ENCODE peak calls at places on chromosomes 11 and 22, in seven cellular contexts. One of them, this sample, is unnamed.

GRCh38 chr22:27461470-27461869 is 340.1 kb downstream of the MN1 start:
- DNase-seq in NCI-H510A: no peak
- DNase-seq in thyroid gland: peak; percentile 3
- DNase-seq in stimulated activated CD4-positive, alpha-beta T cell treated with anti-CD3 and anti-CD28 coated beads, TNF-alpha, amount 100 ng/mL, for 48 hours: no peak
- DNase-seq in mucosa of gallbladder: no peak
- DNase-seq in activated CD8-positive, alpha-beta T cell treated with anti-CD3 and anti-CD28 coated beads for 36 hours: no peak
- DNase-seq in natural killer cell treated with Interleukin-12 subunit alpha and Interleukin-12 subunit beta and Interleukin-15 and Interleukin-18, amount 100 ng/mL, for 72 hours: no peak
- DNase-seq in this sample: no peak

GRCh38 chr11:127274328-127274676 is 273.7 kb upstream of the KIRREL3 start:
- DNase-seq in NCI-H510A: no peak
- DNase-seq in thyroid gland: no peak
- DNase-seq in stimulated activated CD4-positive, alpha-beta T cell treated with anti-CD3 and anti-CD28 coated beads, TNF-alpha, amount 100 ng/mL, for 48 hours: no peak
- DNase-seq in mucosa of gallbladder: peak; percentile 47
- DNase-seq in activated CD8-positive, alpha-beta T cell treated with anti-CD3 and anti-CD28 coated beads for 36 hours: no peak
- DNase-seq in natural killer cell treated with Interleukin-12 subunit alpha and Interleukin-12 subunit beta and Interleukin-15 and Interleukin-18, amount 100 ng/mL, for 72 hours: no peak
- DNase-seq in this sample: no peak

GRCh38 chr11:77322926-77323590 is 21.6 kb upstream of the GDPD4 start:
- DNase-seq in NCI-H510A: no peak
- DNase-seq in thyroid gland: peak; percentile 12
- DNase-seq in stimulated activated CD4-positive, alpha-beta T cell treated with anti-CD3 and anti-CD28 coated beads, TNF-alpha, amount 100 ng/mL, for 48 hours: no peak
- DNase-seq in mucosa of gallbladder: no peak
- DNase-seq in activated CD8-positive, alpha-beta T cell treated with anti-CD3 and anti-CD28 coated beads for 36 hours: no peak
- DNase-seq in natural killer cell treated with Interleukin-12 subunit alpha and Interleukin-12 subunit beta and Interleukin-15 and Interleukin-18, amount 100 ng/mL, for 72 hours: no peak
- DNase-seq in this sample: no peak

GRCh38 chr22:37077802-37078448 is 26.4 kb downstream of the KCTD17 start:
- DNase-seq in NCI-H510A: no peak
- DNase-seq in thyroid gland: peak; percentile 63
- DNase-seq in stimulated activated CD4-positive, alpha-beta T cell treated with anti-CD3 and anti-CD28 coated beads, TNF-alpha, amount 100 ng/mL, for 48 hours: peak; percentile 87
- DNase-seq in mucosa of gallbladder: peak; percentile 63
- DNase-seq in activated CD8-positive, alpha-beta T cell treated with anti-CD3 and anti-CD28 coated beads for 36 hours: peak; percentile 90
- DNase-seq in natural killer cell treated with Interleukin-12 subunit alpha and Interleukin-12 subunit beta and Interleukin-15 and Interleukin-18, amount 100 ng/mL, for 72 hours: peak; percentile 83
- DNase-seq in this sample: peak; percentile 29

GRCh38 chr22:37253164-37253660 is 9.1 kb upstream of the RAC2 start:
- DNase-seq in NCI-H510A: no peak
- DNase-seq in thyroid gland: no peak
- DNase-seq in stimulated activated CD4-positive, alpha-beta T cell treated with anti-CD3 and anti-CD28 coated beads, TNF-alpha, amount 100 ng/mL, for 48 hours: no peak
- DNase-seq in mucosa of gallbladder: no peak
- DNase-seq in activated CD8-positive, alpha-beta T cell treated with anti-CD3 and anti-CD28 coated beads for 36 hours: no peak
- DNase-seq in natural killer cell treated with Interleukin-12 subunit alpha and Interleukin-12 subunit beta and Interleukin-15 and Interleukin-18, amount 100 ng/mL, for 72 hours: no peak
- DNase-seq in this sample: no peak

GRCh38 chr11:24196733-24197132 is 300.1 kb upstream of the LUZP2 start:
- DNase-seq in NCI-H510A: no peak
- DNase-seq in thyroid gland: no peak
- DNase-seq in stimulated activated CD4-positive, alpha-beta T cell treated with anti-CD3 and anti-CD28 coated beads, TNF-alpha, amount 100 ng/mL, for 48 hours: no peak
- DNase-seq in mucosa of gallbladder: no peak
- DNase-seq in activated CD8-positive, alpha-beta T cell treated with anti-CD3 and anti-CD28 coated beads for 36 hours: no peak
- DNase-seq in natural killer cell treated with Interleukin-12 subunit alpha and Interleukin-12 subunit beta and Interleukin-15 and Interleukin-18, amount 100 ng/mL, for 72 hours: no peak
- DNase-seq in this sample: no peak

GRCh38 chr11:76524919-76525318 is 80.1 kb downstream of the EMSY start:
- DNase-seq in NCI-H510A: no peak
- DNase-seq in thyroid gland: peak; percentile 69
- DNase-seq in stimulated activated CD4-positive, alpha-beta T cell treated with anti-CD3 and anti-CD28 coated beads, TNF-alpha, amount 100 ng/mL, for 48 hours: no peak
- DNase-seq in mucosa of gallbladder: peak; percentile 19
- DNase-seq in activated CD8-positive, alpha-beta T cell treated with anti-CD3 and anti-CD28 coated beads for 36 hours: no peak
- DNase-seq in natural killer cell treated with Interleukin-12 subunit alpha and Interleukin-12 subunit beta and Interleukin-15 and Interleukin-18, amount 100 ng/mL, for 72 hours: no peak
- DNase-seq in this sample: no peak

GRCh38 chr11:64705501-64705900 is 17.5 kb downstream of the NRXN2 start:
- DNase-seq in NCI-H510A: no peak
- DNase-seq in thyroid gland: peak; percentile 76
- DNase-seq in stimulated activated CD4-positive, alpha-beta T cell treated with anti-CD3 and anti-CD28 coated beads, TNF-alpha, amount 100 ng/mL, for 48 hours: no peak
- DNase-seq in mucosa of gallbladder: no peak
- DNase-seq in activated CD8-positive, alpha-beta T cell treated with anti-CD3 and anti-CD28 coated beads for 36 hours: no peak
- DNase-seq in natural killer cell treated with Interleukin-12 subunit alpha and Interleukin-12 subunit beta and Interleukin-15 and Interleukin-18, amount 100 ng/mL, for 72 hours: no peak
- DNase-seq in this sample: no peak

GRCh38 chr22:44084044-44084772 is 60.1 kb downstream of the PARVB start:
- DNase-seq in NCI-H510A: no peak
- DNase-seq in thyroid gland: no peak
- DNase-seq in stimulated activated CD4-positive, alpha-beta T cell treated with anti-CD3 and anti-CD28 coated beads, TNF-alpha, amount 100 ng/mL, for 48 hours: no peak
- DNase-seq in mucosa of gallbladder: no peak
- DNase-seq in activated CD8-positive, alpha-beta T cell treated with anti-CD3 and anti-CD28 coated beads for 36 hours: no peak
- DNase-seq in natural killer cell treated with Interleukin-12 subunit alpha and Interleukin-12 subunit beta and Interleukin-15 and Interleukin-18, amount 100 ng/mL, for 72 hours: no peak
- DNase-seq in this sample: no peak

GRCh38 chr11:115409691-115410220 is 94.5 kb downstream of the CADM1 start:
- DNase-seq in NCI-H510A: peak; percentile 73
- DNase-seq in thyroid gland: peak; percentile 3
- DNase-seq in stimulated activated CD4-positive, alpha-beta T cell treated with anti-CD3 and anti-CD28 coated beads, TNF-alpha, amount 100 ng/mL, for 48 hours: no peak
- DNase-seq in mucosa of gallbladder: no peak
- DNase-seq in activated CD8-positive, alpha-beta T cell treated with anti-CD3 and anti-CD28 coated beads for 36 hours: no peak
- DNase-seq in natural killer cell treated with Interleukin-12 subunit alpha and Interleukin-12 subunit beta and Interleukin-15 and Interleukin-18, amount 100 ng/mL, for 72 hours: no peak
- DNase-seq in this sample: no peak

This sample was measured in H1.